ENCODE peak calls at places on chromosomes 13 and 19, in four cellular contexts. W, G, L and T are unnamed samples.

GRCh38 chr19:45691516-45692186 is at the start of gene SNRPD2:
- DNase-seq in W (peak), L (peak), G (peak), T (peak)

GRCh38 chr19:46678110-46678732 is 17.2 kb upstream of the DACT3 start:
- DNase-seq in W (no peak), G (no peak), L (peak), T (peak)

GRCh38 chr13:110123041-110123809 is 183.7 kb downstream of the COL4A1 start:
- DNase-seq in G (no peak), W (no peak), L (no peak), T (no peak)

GRCh38 chr19:38524369-38524768 is 90.9 kb downstream of the RYR1 start:
- DNase-seq in W (no peak), L (no peak), G (no peak), T (no peak)

GRCh38 chr13:46721054-46721453 is 75.9 kb downstream of the ESD start:
- DNase-seq in L (peak), W (no peak), G (no peak), T (no peak)

GRCh38 chr19:50203281-50204080 is at the start of gene MYH14:
- DNase-seq in W (no peak), G (no peak), L (peak), T (no peak)

GRCh38 chr19:56350416-56351045 is 35.9 kb upstream of the ZSCAN5A start:
- DNase-seq in W (peak), G (peak), L (peak), T (no peak)

GRCh38 chr19:39765091-39766076 is 13.3 kb upstream of the LEUTX start:
- DNase-seq in G (peak), L (peak), W (no peak), T (no peak)

GRCh38 chr19:7665076-7665475 is 3.8 kb upstream of the RETN start:
- DNase-seq in L (no peak), W (no peak), G (no peak), T (no peak)

GRCh38 chr19:33826521-33826920 is 29.9 kb downstream of the KCTD15 start:
- DNase-seq in W (no peak), L (no peak), G (no peak), T (no peak)

GRCh38 chr13:61144834-61145593 is 270.6 kb downstream of the PCDH20 start:
- DNase-seq in W (no peak), L (no peak), G (no peak), T (no peak)

GRCh38 chr13:81487151-81487550 is 1146.2 kb upstream of the SPRY2 start:
- DNase-seq in W (no peak), L (no peak), G (no peak), T (no peak)

GRCh38 chr13:30810261-30810701 is 74.9 kb downstream of the ALOX5AP start:
- DNase-seq in L (no peak), G (no peak), W (no peak), T (no peak)

GRCh38 chr19:39507715-39508364 is 7.1 kb upstream of the SELENOV start:
- DNase-seq in W (no peak), L (no peak), G (no peak), T (no peak)

GRCh38 chr13:113552079-113552478 is 32.5 kb upstream of the TFDP1 start:
- DNase-seq in L (no peak), W (no peak), G (no peak), T (no peak)

GRCh38 chr13:70189981-70190380 is 81.7 kb upstream of the KLHL1 start:
- DNase-seq in W (no peak), G (no peak), L (no peak), T (no peak)

GRCh38 chr13:74270018-74270417 is 135.8 kb upstream of the KLF12 start:
- DNase-seq in W (no peak), L (no peak), G (no peak), T (no peak)

GRCh38 chr19:46368116-46368515 is 21.2 kb downstream of the PPP5C start:
- DNase-seq in L (no peak), G (no peak), W (no peak), T (no peak)

GRCh38 chr13:113209880-113210421 is 538 bp downstream of the CUL4A start:
- DNase-seq in W (no peak), L (no peak), G (no peak), T (peak)

GRCh38 chr19:29665826-29666633 is 769 bp downstream of the PLEKHF1 start:
- DNase-seq in W (no peak), G (no peak), L (no peak), T (no peak)

GRCh38 chr13:99215466-99215865 is 14.8 kb downstream of the UBAC2 start:
- DNase-seq in W (no peak), G (no peak), L (no peak), T (no peak)

GRCh38 chr13:26442541-26442940 is 114.9 kb upstream of the WASF3 start:
- DNase-seq in W (no peak), L (no peak), G (no peak), T (no peak)

GRCh38 chr13:37565425-37565824 is 33.1 kb downstream of the POSTN start:
- DNase-seq in W (no peak), L (no peak), G (no peak), T (no peak)

DNA sequence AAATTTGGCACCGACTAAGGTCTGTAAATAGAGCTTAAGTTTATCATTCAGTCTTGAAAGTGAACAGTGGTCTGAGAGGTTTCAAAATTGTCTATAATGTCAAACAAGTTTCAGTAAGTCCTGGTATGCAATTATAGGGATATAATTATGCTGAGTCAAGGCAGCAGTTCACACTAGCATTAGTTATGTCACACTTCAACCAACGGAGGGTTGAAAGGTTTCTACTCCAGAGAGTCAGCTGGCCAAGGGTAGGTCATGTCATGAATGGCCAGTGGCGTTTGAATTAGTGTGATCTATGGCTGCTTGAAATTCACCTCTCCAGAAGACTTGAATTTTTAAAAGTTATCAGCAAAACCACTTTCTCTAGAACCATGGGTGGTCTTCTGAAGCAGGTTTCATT is 108.6 kb downstream of the TNFRSF19 start:
- DNase-seq in G (no peak), L (no peak), W (no peak), T (no peak)
- TF ChIP-seq SPI1 in G (no peak), L (no peak), W (no peak), T (no peak)

GRCh38 chr19:5137571-5138124 is 168.7 kb downstream of the KDM4B start:
- DNase-seq in G (no peak), L (peak), W (no peak), T (no peak)

GRCh38 chr19:5136060-5136855 is 167.3 kb downstream of the KDM4B start:
- DNase-seq in W (no peak), G (no peak), L (no peak), T (no peak)

GRCh38 chr19:5137114-5137513 is 168.2 kb downstream of the KDM4B start:
- DNase-seq in W (no peak), L (no peak), G (no peak), T (no peak)

GRCh38 chr19:5141278-5141925 is 172.5 kb downstream of the KDM4B start:
- DNase-seq in W (no peak), L (no peak), G (no peak), T (no peak)

DNA sequence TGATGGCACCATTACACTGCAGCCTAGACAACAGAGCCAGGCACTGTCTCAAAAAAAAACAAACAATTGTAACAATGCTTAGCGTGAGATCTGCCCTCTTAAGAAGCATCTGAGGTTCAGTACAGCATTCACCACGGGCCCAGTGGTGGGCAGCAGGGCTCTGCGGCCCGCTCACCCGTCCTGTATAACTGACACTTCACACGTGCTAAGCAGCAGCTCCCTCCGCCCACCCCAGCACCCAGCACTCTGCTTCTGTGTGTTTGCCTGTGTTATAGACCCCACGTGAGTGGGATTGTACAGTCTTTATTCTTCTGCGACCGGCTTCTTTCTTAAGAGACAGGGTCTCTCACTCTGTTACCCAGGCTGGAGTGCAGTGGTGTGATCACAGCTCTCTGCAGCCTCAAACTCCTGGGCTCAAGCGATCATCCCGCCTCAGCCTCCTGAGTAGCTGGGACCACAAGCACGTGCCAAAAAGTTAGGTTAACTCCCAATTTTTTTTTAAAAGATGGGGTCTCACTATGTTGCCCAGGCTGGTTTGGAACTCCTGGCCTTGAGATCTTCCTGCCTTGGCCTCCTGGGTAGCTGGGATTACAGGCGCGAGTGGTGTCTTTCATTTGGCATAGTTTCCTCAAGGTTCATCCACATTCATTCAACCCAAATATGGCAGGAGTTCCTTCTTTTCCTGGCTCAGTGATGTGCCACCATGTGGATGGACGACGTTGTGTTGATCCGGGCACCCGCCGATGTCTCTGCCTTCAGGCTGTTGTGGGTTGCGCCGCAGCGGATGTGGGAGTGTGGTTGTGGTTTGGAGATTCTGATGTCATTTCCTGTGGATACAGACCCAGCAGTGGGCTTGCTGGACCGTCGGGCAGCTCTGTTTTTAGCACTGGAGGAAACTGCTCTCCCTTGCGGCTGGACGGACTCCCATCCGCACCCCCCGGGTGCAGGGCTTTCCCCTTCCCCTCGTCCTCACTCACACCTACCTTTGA is 170.0 kb downstream of the KDM4B start:
- DNase-seq in G (peak), L (no peak), W (peak), T (peak)
- TF ChIP-seq SPI1 in G (peak), L (no peak), W (peak), T (peak)

GRCh38 chr19:19865750-19866598 is at the start of gene ZNF253:
- DNase-seq in G (peak), W (peak), L (peak), T (peak)

GRCh38 chr19:19858751-19859150 is 6.9 kb upstream of the ZNF253 start:
- DNase-seq in G (no peak), L (no peak), W (no peak), T (no peak)

GRCh38 chr19:19866599-19867248 is 1.0 kb downstream of the ZNF253 start:
- DNase-seq in G (peak), L (peak), W (peak), T (peak)

GRCh38 chr19:19860756-19861390 is 4.8 kb upstream of the ZNF253 start:
- DNase-seq in G (no peak), W (no peak), L (peak), T (no peak)
- TF ChIP-seq SPI1 in G (no peak), W (no peak), L (no peak), T (no peak)

GRCh38 chr19:2767688-2768087 is 15.4 kb downstream of the SGTA start:
- DNase-seq in W (no peak), G (no peak), L (no peak), T (no peak)

GRCh38 chr19:2769218-2769617 is 13.9 kb downstream of the SGTA start:
- DNase-seq in G (no peak), W (no peak), L (no peak), T (no peak)

GRCh38 chr19:2770055-2771013 is 12.7 kb downstream of the SGTA start:
- DNase-seq in L (no peak), W (no peak), G (no peak), T (no peak)

GRCh38 chr19:2766594-2767372 is 16.3 kb downstream of the SGTA start:
- DNase-seq in G (no peak), L (no peak), W (no peak), T (no peak)

GRCh38 chr19:2768365-2769132 is 14.5 kb downstream of the SGTA start:
- DNase-seq in L (no peak), G (no peak), W (no peak), T (no peak)
- TF ChIP-seq SPI1 in L (no peak), G (no peak), W (no peak), T (no peak)

DNA sequence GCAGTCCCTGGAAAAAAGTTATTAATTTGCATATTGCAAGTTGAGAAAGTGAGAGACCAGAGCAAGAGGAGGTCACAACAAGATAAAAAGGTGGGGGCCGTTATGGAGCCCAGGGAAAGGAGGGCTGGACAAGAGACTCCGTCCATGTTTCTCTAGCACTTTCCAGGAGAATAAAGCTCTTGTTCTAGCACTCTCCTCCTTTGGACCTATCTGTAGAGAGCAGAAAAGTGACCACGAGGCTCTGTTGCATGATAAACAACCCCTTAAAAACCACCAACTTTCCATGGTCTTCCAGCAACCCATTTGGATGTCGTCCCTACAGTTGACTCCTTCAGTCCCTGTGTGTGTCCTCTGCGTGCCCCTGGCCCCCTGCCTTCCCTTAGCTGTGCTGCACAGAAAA is 4.1 kb upstream of the ARL11 start:
- DNase-seq in G (no peak), L (no peak), W (no peak), T (no peak)
- TF ChIP-seq SPI1 in G (no peak), L (no peak), W (no peak), T (no peak)

GRCh38 chr19:14559916-14560775 is 11.7 kb downstream of the NDUFB7 start:
- DNase-seq in W (no peak), L (no peak), G (no peak), T (no peak)
- TF ChIP-seq SPI1 in W (no peak), L (no peak), G (no peak), T (no peak)

GRCh38 chr13:39105110-39105509 is 66.9 kb downstream of the NHLRC3 start:
- DNase-seq in L (no peak), G (no peak), W (no peak), T (no peak)

GRCh38 chr13:39102981-39103490 is 64.8 kb downstream of the NHLRC3 start:
- DNase-seq in W (no peak), L (no peak), G (no peak), T (no peak)

GRCh38 chr13:39108746-39109145 is 70.5 kb downstream of the NHLRC3 start:
- DNase-seq in L (no peak), W (no peak), G (no peak), T (no peak)

GRCh38 chr13:39107484-39108040 is 69.3 kb downstream of the NHLRC3 start:
- DNase-seq in L (no peak), W (no peak), G (no peak), T (no peak)

GRCh38 chr13:39106216-39106995 is 68.2 kb downstream of the NHLRC3 start:
- DNase-seq in L (no peak), W (no peak), G (no peak), T (no peak)
- TF ChIP-seq SPI1 in L (no peak), W (no peak), G (no peak), T (no peak)

GRCh38 chr13:23572836-23573235 is 2.6 kb downstream of the TNFRSF19 start:
- DNase-seq in W (no peak), G (no peak), L (no peak), T (no peak)

GRCh38 chr13:23570931-23571330 is 719 bp downstream of the TNFRSF19 start:
- DNase-seq in L (no peak), W (no peak), G (no peak), T (no peak)

GRCh38 chr13:23574421-23574820 is 4.2 kb downstream of the TNFRSF19 start:
- DNase-seq in L (no peak), G (no peak), W (no peak), T (no peak)

GRCh38 chr13:23567792-23568480 is 2.3 kb upstream of the TNFRSF19 start:
- DNase-seq in L (no peak), W (no peak), G (no peak), T (no peak)

DNA sequence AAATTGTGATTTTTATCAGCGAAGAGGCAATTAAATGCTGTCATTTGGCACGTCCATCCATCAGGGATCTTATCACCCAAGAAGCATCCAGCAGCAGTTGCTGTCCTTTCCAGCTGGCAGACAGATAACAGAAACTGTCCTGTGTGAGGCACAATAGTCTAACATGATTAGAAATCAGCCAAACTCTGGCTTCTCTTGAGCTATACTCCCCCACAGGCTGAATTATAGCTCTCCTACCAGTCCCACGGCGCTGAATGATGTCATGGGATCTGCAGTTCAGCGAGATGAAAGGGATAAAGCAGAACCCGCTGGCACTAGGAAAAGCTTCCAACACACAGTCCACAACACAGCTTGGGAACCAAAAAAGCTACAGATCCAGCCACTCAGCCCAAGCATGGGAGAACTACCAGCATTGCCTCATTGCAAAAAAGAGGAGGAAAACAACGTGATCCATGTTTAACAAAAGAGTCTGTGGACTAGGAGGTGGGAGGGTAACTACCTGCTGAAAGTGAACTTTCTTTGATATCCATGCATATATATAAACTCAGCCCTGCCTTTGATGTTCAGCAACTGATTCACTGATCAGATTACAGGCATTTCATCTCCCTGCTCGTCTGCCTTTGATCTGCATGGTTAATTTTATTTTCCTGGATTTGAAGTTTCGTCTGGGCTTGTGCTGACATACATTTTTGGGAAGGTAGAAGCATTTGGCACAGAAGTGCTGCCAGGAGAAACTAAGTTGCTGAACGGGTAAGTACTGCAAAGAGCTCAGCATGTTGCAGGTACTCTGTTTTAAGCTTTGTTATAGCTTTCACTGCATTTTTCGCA is at the start of gene TNFRSF19:
- DNase-seq in W (no peak), G (no peak), L (peak), T (no peak)
- TF ChIP-seq SPI1 in W (no peak), G (no peak), L (no peak), T (no peak)